ENCODE peak calls at places on chromosome 11, in ten cellular contexts. One of them, this sample, is unnamed.

GRCh38 chr11:36449566-36450390 is 60.3 kb downstream of the TRAF6 start:
- DNase-seq in breast epithelium: no peak
- DNase-seq in lower leg skin: no peak
- DNase-seq in right lobe of liver: no peak
- DNase-seq in chondrocyte: no peak
- DNase-seq in mesothelial cell of epicardium: no peak
- DNase-seq in foreskin keratinocyte: no peak
- DNase-seq in GM23338: no peak
- DNase-seq in tibial nerve: no peak
- DNase-seq in cardiac muscle cell: no peak
- DNase-seq in this sample: no peak

GRCh38 chr11:128473631-128474030 is 113.7 kb downstream of the ETS1 start:
- DNase-seq in breast epithelium: no peak
- DNase-seq in lower leg skin: no peak
- DNase-seq in right lobe of liver: no peak
- DNase-seq in chondrocyte: no peak
- DNase-seq in mesothelial cell of epicardium: no peak
- DNase-seq in foreskin keratinocyte: no peak
- DNase-seq in GM23338: no peak
- DNase-seq in tibial nerve: no peak
- DNase-seq in cardiac muscle cell: no peak
- DNase-seq in this sample: no peak

GRCh38 chr11:122140535-122140934 is 24.5 kb upstream of the BLID start:
- DNase-seq in breast epithelium: no peak
- DNase-seq in lower leg skin: no peak
- DNase-seq in right lobe of liver: no peak
- DNase-seq in chondrocyte: no peak
- DNase-seq in mesothelial cell of epicardium: no peak
- DNase-seq in foreskin keratinocyte: peak
- DNase-seq in GM23338: no peak
- DNase-seq in tibial nerve: no peak
- DNase-seq in cardiac muscle cell: no peak
- DNase-seq in this sample: no peak

GRCh38 chr11:69138265-69138664 is 17.5 kb upstream of the SMIM38 start:
- DNase-seq in breast epithelium: no peak
- DNase-seq in lower leg skin: no peak
- DNase-seq in right lobe of liver: no peak
- DNase-seq in chondrocyte: no peak
- DNase-seq in mesothelial cell of epicardium: no peak
- DNase-seq in foreskin keratinocyte: peak
- DNase-seq in GM23338: no peak
- DNase-seq in tibial nerve: no peak
- DNase-seq in cardiac muscle cell: no peak
- DNase-seq in this sample: no peak

GRCh38 chr11:118694771-118695170 is 15.3 kb upstream of the TREH start:
- DNase-seq in breast epithelium: no peak
- DNase-seq in lower leg skin: no peak
- DNase-seq in right lobe of liver: no peak
- DNase-seq in chondrocyte: no peak
- DNase-seq in mesothelial cell of epicardium: no peak
- DNase-seq in foreskin keratinocyte: no peak
- DNase-seq in GM23338: no peak
- DNase-seq in tibial nerve: no peak
- DNase-seq in cardiac muscle cell: no peak
- DNase-seq in this sample: no peak

GRCh38 chr11:108530426-108530825 is 32.2 kb upstream of the POGLUT3 start:
- DNase-seq in breast epithelium: no peak
- DNase-seq in lower leg skin: no peak
- DNase-seq in right lobe of liver: no peak
- DNase-seq in chondrocyte: no peak
- DNase-seq in mesothelial cell of epicardium: no peak
- DNase-seq in foreskin keratinocyte: no peak
- DNase-seq in GM23338: no peak
- DNase-seq in tibial nerve: no peak
- DNase-seq in cardiac muscle cell: no peak
- DNase-seq in this sample: no peak

GRCh38 chr11:75159081-75159953 is 8.4 kb downstream of the SLCO2B1 start:
- DNase-seq in breast epithelium: no peak
- DNase-seq in lower leg skin: no peak
- DNase-seq in right lobe of liver: peak
- DNase-seq in chondrocyte: peak
- DNase-seq in mesothelial cell of epicardium: no peak
- DNase-seq in foreskin keratinocyte: no peak
- DNase-seq in GM23338: peak
- DNase-seq in tibial nerve: no peak
- DNase-seq in cardiac muscle cell: no peak
- DNase-seq in this sample: no peak

GRCh38 chr11:16612801-16613400 is 125.5 kb upstream of the C11orf58 start:
- DNase-seq in breast epithelium: no peak
- DNase-seq in lower leg skin: no peak
- DNase-seq in right lobe of liver: no peak
- DNase-seq in chondrocyte: no peak
- DNase-seq in mesothelial cell of epicardium: no peak
- DNase-seq in foreskin keratinocyte: peak
- DNase-seq in GM23338: peak
- DNase-seq in tibial nerve: peak
- DNase-seq in cardiac muscle cell: peak
- DNase-seq in this sample: no peak

GRCh38 chr11:64216879-64217278 is 9.1 kb downstream of the TRPT1 start:
- DNase-seq in breast epithelium: no peak
- DNase-seq in lower leg skin: no peak
- DNase-seq in right lobe of liver: no peak
- DNase-seq in chondrocyte: no peak
- DNase-seq in mesothelial cell of epicardium: no peak
- DNase-seq in foreskin keratinocyte: no peak
- DNase-seq in GM23338: no peak
- DNase-seq in tibial nerve: no peak
- DNase-seq in cardiac muscle cell: no peak
- DNase-seq in this sample: no peak
- TF ChIP-seq CTCF in breast epithelium: no peak
- TF ChIP-seq CTCF in lower leg skin: no peak
- TF ChIP-seq CTCF in right lobe of liver: no peak
- TF ChIP-seq CTCF in chondrocyte: no peak
- TF ChIP-seq CTCF in mesothelial cell of epicardium: no peak
- TF ChIP-seq CTCF in foreskin keratinocyte: no peak
- TF ChIP-seq CTCF in GM23338: peak
- TF ChIP-seq CTCF in tibial nerve: no peak
- TF ChIP-seq CTCF in cardiac muscle cell: no peak
- TF ChIP-seq CTCF in this sample: no peak

GRCh38 chr11:92804388-92804787 is 165.1 kb upstream of the MTNR1B start:
- DNase-seq in breast epithelium: no peak
- DNase-seq in lower leg skin: no peak
- DNase-seq in right lobe of liver: no peak
- DNase-seq in chondrocyte: no peak
- DNase-seq in mesothelial cell of epicardium: no peak
- DNase-seq in foreskin keratinocyte: no peak
- DNase-seq in GM23338: no peak
- DNase-seq in tibial nerve: no peak
- DNase-seq in cardiac muscle cell: no peak
- DNase-seq in this sample: no peak

GRCh38 chr11:92797874-92798273 is 171.6 kb upstream of the MTNR1B start:
- DNase-seq in breast epithelium: no peak
- DNase-seq in lower leg skin: no peak
- DNase-seq in right lobe of liver: no peak
- DNase-seq in chondrocyte: no peak
- DNase-seq in mesothelial cell of epicardium: no peak
- DNase-seq in foreskin keratinocyte: no peak
- DNase-seq in GM23338: no peak
- DNase-seq in tibial nerve: no peak
- DNase-seq in cardiac muscle cell: no peak
- DNase-seq in this sample: no peak

GRCh38 chr11:92796744-92797143 is 172.7 kb upstream of the MTNR1B start:
- DNase-seq in breast epithelium: no peak
- DNase-seq in lower leg skin: no peak
- DNase-seq in right lobe of liver: no peak
- DNase-seq in chondrocyte: no peak
- DNase-seq in mesothelial cell of epicardium: no peak
- DNase-seq in foreskin keratinocyte: no peak
- DNase-seq in GM23338: no peak
- DNase-seq in tibial nerve: no peak
- DNase-seq in cardiac muscle cell: no peak
- DNase-seq in this sample: no peak

DNA sequence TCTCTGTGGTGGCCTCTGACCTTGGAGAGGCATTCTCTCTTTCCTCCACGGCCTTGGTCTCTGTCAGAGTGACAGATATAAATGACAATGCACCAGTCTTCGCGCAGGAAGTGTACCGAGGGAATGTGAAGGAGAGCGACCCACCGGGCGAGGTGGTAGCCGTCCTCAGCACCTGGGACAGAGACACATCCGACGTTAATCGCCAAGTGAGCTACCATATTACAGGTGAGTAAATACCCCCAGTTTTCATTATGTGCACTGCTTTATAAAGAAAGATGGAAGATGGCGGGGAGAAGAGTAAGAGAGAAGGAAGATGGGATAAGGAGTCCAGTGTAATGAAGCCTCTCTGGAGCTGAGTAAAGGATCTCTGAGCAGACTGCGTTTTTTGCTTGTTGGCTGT is 167.8 kb upstream of the MTNR1B start:
- DNase-seq in breast epithelium: no peak
- DNase-seq in lower leg skin: no peak
- DNase-seq in right lobe of liver: no peak
- DNase-seq in chondrocyte: no peak
- DNase-seq in mesothelial cell of epicardium: no peak
- DNase-seq in foreskin keratinocyte: no peak
- DNase-seq in GM23338: no peak
- DNase-seq in tibial nerve: no peak
- DNase-seq in cardiac muscle cell: no peak
- DNase-seq in this sample: no peak
- TF ChIP-seq CTCF in breast epithelium: no peak
- TF ChIP-seq CTCF in lower leg skin: no peak
- TF ChIP-seq CTCF in right lobe of liver: no peak
- TF ChIP-seq CTCF in chondrocyte: no peak
- TF ChIP-seq CTCF in mesothelial cell of epicardium: no peak
- TF ChIP-seq CTCF in foreskin keratinocyte: no peak
- TF ChIP-seq CTCF in GM23338: no peak
- TF ChIP-seq CTCF in tibial nerve: no peak
- TF ChIP-seq CTCF in cardiac muscle cell: no peak
- TF ChIP-seq CTCF in this sample: no peak

GRCh38 chr11:7170431-7170830 is 81.3 kb upstream of the SYT9 start:
- DNase-seq in breast epithelium: no peak
- DNase-seq in lower leg skin: no peak
- DNase-seq in right lobe of liver: no peak
- DNase-seq in chondrocyte: no peak
- DNase-seq in mesothelial cell of epicardium: no peak
- DNase-seq in foreskin keratinocyte: no peak
- DNase-seq in GM23338: no peak
- DNase-seq in tibial nerve: no peak
- DNase-seq in cardiac muscle cell: no peak
- DNase-seq in this sample: no peak

GRCh38 chr11:7165911-7166310 is 77.1 kb downstream of the RBMXL2 start:
- DNase-seq in breast epithelium: no peak
- DNase-seq in lower leg skin: no peak
- DNase-seq in right lobe of liver: no peak
- DNase-seq in chondrocyte: no peak
- DNase-seq in mesothelial cell of epicardium: no peak
- DNase-seq in foreskin keratinocyte: peak
- DNase-seq in GM23338: no peak
- DNase-seq in tibial nerve: no peak
- DNase-seq in cardiac muscle cell: peak
- DNase-seq in this sample: no peak

GRCh38 chr11:7168741-7168990 is 79.9 kb downstream of the RBMXL2 start:
- DNase-seq in breast epithelium: no peak
- DNase-seq in lower leg skin: no peak
- DNase-seq in right lobe of liver: no peak
- DNase-seq in chondrocyte: no peak
- DNase-seq in mesothelial cell of epicardium: no peak
- DNase-seq in foreskin keratinocyte: no peak
- DNase-seq in GM23338: no peak
- DNase-seq in tibial nerve: no peak
- DNase-seq in cardiac muscle cell: no peak
- DNase-seq in this sample: no peak

DNA sequence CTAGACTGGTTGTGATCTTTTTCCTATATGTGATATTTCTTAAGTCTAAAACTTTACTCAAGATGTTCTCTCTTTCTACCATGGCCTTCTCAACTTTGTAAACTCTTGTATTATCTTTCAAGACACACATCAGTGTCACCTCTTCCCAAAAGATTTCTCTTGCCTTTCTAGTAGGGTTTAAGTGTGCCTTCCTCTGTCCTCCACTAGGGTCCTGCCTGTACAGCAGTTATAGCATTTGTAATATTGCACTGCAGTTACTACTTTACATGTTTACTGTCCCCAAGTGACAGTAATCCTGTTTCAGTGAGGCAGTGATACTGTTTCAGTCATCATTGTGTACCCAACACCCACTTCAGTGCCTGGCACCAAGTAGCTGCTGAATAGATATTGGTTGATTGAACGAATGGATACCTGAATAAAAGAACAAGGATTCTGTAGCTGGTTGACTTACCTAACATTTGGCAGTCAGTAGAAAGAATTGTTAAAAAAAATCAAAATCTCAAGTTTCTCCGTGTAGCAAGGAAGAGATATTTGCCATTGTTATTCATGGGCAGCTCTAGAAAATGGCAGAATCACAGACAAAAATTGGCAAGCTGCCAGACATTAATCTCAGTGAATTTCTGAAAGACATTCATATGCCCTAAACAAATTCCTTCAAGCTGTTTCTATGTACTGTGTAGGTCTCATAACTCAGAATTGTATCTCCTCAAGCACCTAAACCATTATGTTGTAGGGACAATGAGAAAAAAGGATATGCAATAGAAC is 79.4 kb downstream of the RBMXL2 start:
- DNase-seq in breast epithelium: no peak
- DNase-seq in lower leg skin: no peak
- DNase-seq in right lobe of liver: no peak
- DNase-seq in chondrocyte: no peak
- DNase-seq in mesothelial cell of epicardium: no peak
- DNase-seq in foreskin keratinocyte: no peak
- DNase-seq in GM23338: no peak
- DNase-seq in tibial nerve: no peak
- DNase-seq in cardiac muscle cell: no peak
- DNase-seq in this sample: no peak
- TF ChIP-seq CTCF in breast epithelium: no peak
- TF ChIP-seq CTCF in lower leg skin: no peak
- TF ChIP-seq CTCF in right lobe of liver: no peak
- TF ChIP-seq CTCF in chondrocyte: no peak
- TF ChIP-seq CTCF in mesothelial cell of epicardium: no peak
- TF ChIP-seq CTCF in foreskin keratinocyte: no peak
- TF ChIP-seq CTCF in GM23338: peak
- TF ChIP-seq CTCF in tibial nerve: no peak
- TF ChIP-seq CTCF in cardiac muscle cell: no peak
- TF ChIP-seq CTCF in this sample: no peak

DNA sequence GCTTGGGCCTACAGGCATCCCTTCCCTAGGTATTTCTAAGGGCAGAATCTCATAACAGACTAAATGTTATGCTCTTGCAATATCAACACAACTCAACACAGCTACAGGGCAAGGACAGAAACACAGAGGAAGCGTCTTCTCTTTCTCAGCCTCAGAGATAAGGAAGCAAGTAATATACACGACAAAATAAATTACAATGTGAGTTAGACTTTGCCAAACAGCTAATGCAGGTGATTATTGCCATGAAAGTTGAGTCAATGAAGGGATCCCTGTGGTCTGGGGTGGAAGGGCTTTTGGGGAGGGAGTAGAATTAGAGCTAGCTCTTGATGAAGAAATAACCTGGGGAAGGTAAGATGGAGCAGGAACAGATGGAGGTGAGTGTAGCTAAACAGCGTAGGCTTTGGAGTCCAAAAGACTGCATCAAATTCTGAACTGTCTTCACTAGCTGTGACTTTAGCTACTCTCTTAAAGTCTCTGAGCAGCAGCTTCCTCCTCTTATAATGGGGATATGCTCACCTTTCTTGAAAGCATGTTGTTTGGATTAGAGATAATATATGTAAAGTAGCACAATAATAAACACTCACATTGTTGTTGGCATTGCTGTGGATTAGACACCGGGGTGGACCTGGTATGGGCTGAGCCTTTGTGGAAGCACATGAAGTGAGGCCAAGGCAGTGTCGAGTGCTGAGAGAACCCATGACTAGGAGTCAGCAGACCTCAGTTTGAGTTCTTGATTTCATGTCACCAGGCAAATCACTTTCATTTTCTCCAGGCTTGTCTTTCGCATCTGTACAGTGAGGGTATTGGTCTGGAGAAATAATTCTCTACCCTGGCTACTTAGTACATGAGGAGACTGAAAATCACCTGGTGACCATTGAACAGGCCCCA is 41.0 kb upstream of the AQP11 start:
- DNase-seq in breast epithelium: no peak
- DNase-seq in lower leg skin: no peak
- DNase-seq in right lobe of liver: no peak
- DNase-seq in chondrocyte: no peak
- DNase-seq in mesothelial cell of epicardium: no peak
- DNase-seq in foreskin keratinocyte: no peak
- DNase-seq in GM23338: no peak
- DNase-seq in tibial nerve: no peak
- DNase-seq in cardiac muscle cell: no peak
- DNase-seq in this sample: no peak
- TF ChIP-seq CTCF in breast epithelium: no peak
- TF ChIP-seq CTCF in lower leg skin: no peak
- TF ChIP-seq CTCF in right lobe of liver: no peak
- TF ChIP-seq CTCF in chondrocyte: peak
- TF ChIP-seq CTCF in mesothelial cell of epicardium: peak
- TF ChIP-seq CTCF in foreskin keratinocyte: no peak
- TF ChIP-seq CTCF in GM23338: no peak
- TF ChIP-seq CTCF in tibial nerve: no peak
- TF ChIP-seq CTCF in cardiac muscle cell: no peak
- TF ChIP-seq CTCF in this sample: peak

This sample was measured in natural killer cell.